ENCODE peak calls at places on chromosome 17, in ten cellular contexts. One of them, this sample, is unnamed.

GRCh38 chr17:2547176-2547575 is 35.5 kb upstream of the METTL16 start:
- DNase-seq in heart right ventricle: no peak
- DNase-seq in progenitor cell of endocrine pancreas: no peak
- DNase-seq in psoas muscle: no peak
- DNase-seq in neural crest cell: no peak
- DNase-seq in AG04450: no peak
- DNase-seq in iPS DF 19.7: no peak
- DNase-seq in NCI-H2081 treated with DMSO at 0.1 percent for 48 hours: no peak
- DNase-seq in thoracic aorta: no peak
- DNase-seq in activated CD8-positive, alpha-beta T cell treated with anti-CD3 and anti-CD28 coated beads, Interleukin-2, amount 10 ng/mL, durations not matched to agents 7 days and 5 days: no peak
- DNase-seq in this sample: no peak

GRCh38 chr17:53892222-53892621 is 69.5 kb downstream of the KIF2B start:
- DNase-seq in heart right ventricle: no peak
- DNase-seq in progenitor cell of endocrine pancreas: no peak
- DNase-seq in psoas muscle: no peak
- DNase-seq in neural crest cell: no peak
- DNase-seq in AG04450: no peak
- DNase-seq in iPS DF 19.7: no peak
- DNase-seq in NCI-H2081 treated with DMSO at 0.1 percent for 48 hours: no peak
- DNase-seq in thoracic aorta: no peak
- DNase-seq in activated CD8-positive, alpha-beta T cell treated with anti-CD3 and anti-CD28 coated beads, Interleukin-2, amount 10 ng/mL, durations not matched to agents 7 days and 5 days: no peak
- DNase-seq in this sample: no peak

GRCh38 chr17:16178836-16179235 is 36.5 kb downstream of the NCOR1 start:
- DNase-seq in heart right ventricle: no peak
- DNase-seq in progenitor cell of endocrine pancreas: no peak
- DNase-seq in psoas muscle: no peak
- DNase-seq in neural crest cell: no peak
- DNase-seq in AG04450: no peak
- DNase-seq in iPS DF 19.7: no peak
- DNase-seq in NCI-H2081 treated with DMSO at 0.1 percent for 48 hours: no peak
- DNase-seq in thoracic aorta: no peak
- DNase-seq in activated CD8-positive, alpha-beta T cell treated with anti-CD3 and anti-CD28 coated beads, Interleukin-2, amount 10 ng/mL, durations not matched to agents 7 days and 5 days: no peak
- DNase-seq in this sample: no peak

GRCh38 chr17:8829036-8829941 is 30.1 kb upstream of the MFSD6L start:
- DNase-seq in heart right ventricle: no peak
- DNase-seq in progenitor cell of endocrine pancreas: no peak
- DNase-seq in psoas muscle: no peak
- DNase-seq in neural crest cell: no peak
- DNase-seq in AG04450: no peak
- DNase-seq in iPS DF 19.7: no peak
- DNase-seq in NCI-H2081 treated with DMSO at 0.1 percent for 48 hours: no peak
- DNase-seq in thoracic aorta: no peak
- DNase-seq in activated CD8-positive, alpha-beta T cell treated with anti-CD3 and anti-CD28 coated beads, Interleukin-2, amount 10 ng/mL, durations not matched to agents 7 days and 5 days: no peak
- DNase-seq in this sample: no peak

GRCh38 chr17:69646729-69647128 is 232.2 kb downstream of the MAP2K6 start:
- DNase-seq in heart right ventricle: no peak
- DNase-seq in progenitor cell of endocrine pancreas: no peak
- DNase-seq in psoas muscle: no peak
- DNase-seq in neural crest cell: no peak
- DNase-seq in AG04450: no peak
- DNase-seq in iPS DF 19.7: no peak
- DNase-seq in NCI-H2081 treated with DMSO at 0.1 percent for 48 hours: no peak
- DNase-seq in thoracic aorta: no peak
- DNase-seq in activated CD8-positive, alpha-beta T cell treated with anti-CD3 and anti-CD28 coated beads, Interleukin-2, amount 10 ng/mL, durations not matched to agents 7 days and 5 days: no peak
- DNase-seq in this sample: no peak

GRCh38 chr17:73191443-73192218 is 1.2 kb upstream of the COG1 start:
- DNase-seq in heart right ventricle: peak
- DNase-seq in progenitor cell of endocrine pancreas: no peak
- DNase-seq in psoas muscle: peak
- DNase-seq in neural crest cell: peak
- DNase-seq in AG04450: peak
- DNase-seq in iPS DF 19.7: no peak
- DNase-seq in NCI-H2081 treated with DMSO at 0.1 percent for 48 hours: peak
- DNase-seq in thoracic aorta: no peak
- DNase-seq in activated CD8-positive, alpha-beta T cell treated with anti-CD3 and anti-CD28 coated beads, Interleukin-2, amount 10 ng/mL, durations not matched to agents 7 days and 5 days: peak
- DNase-seq in this sample: peak

GRCh38 chr17:47692137-47692894 is 1.6 kb upstream of the TBKBP1 start:
- DNase-seq in heart right ventricle: no peak
- DNase-seq in progenitor cell of endocrine pancreas: no peak
- DNase-seq in psoas muscle: no peak
- DNase-seq in neural crest cell: no peak
- DNase-seq in AG04450: no peak
- DNase-seq in iPS DF 19.7: no peak
- DNase-seq in NCI-H2081 treated with DMSO at 0.1 percent for 48 hours: no peak
- DNase-seq in thoracic aorta: no peak
- DNase-seq in activated CD8-positive, alpha-beta T cell treated with anti-CD3 and anti-CD28 coated beads, Interleukin-2, amount 10 ng/mL, durations not matched to agents 7 days and 5 days: no peak
- DNase-seq in this sample: no peak

GRCh38 chr17:79671387-79671752 is 59.4 kb upstream of the ENPP7 start:
- DNase-seq in heart right ventricle: no peak
- DNase-seq in progenitor cell of endocrine pancreas: no peak
- DNase-seq in psoas muscle: no peak
- DNase-seq in neural crest cell: no peak
- DNase-seq in AG04450: no peak
- DNase-seq in iPS DF 19.7: no peak
- DNase-seq in NCI-H2081 treated with DMSO at 0.1 percent for 48 hours: no peak
- DNase-seq in thoracic aorta: no peak
- DNase-seq in activated CD8-positive, alpha-beta T cell treated with anti-CD3 and anti-CD28 coated beads, Interleukin-2, amount 10 ng/mL, durations not matched to agents 7 days and 5 days: no peak
- DNase-seq in this sample: no peak

GRCh38 chr17:5241861-5242671 is 7.4 kb upstream of the SCIMP start:
- DNase-seq in heart right ventricle: no peak
- DNase-seq in progenitor cell of endocrine pancreas: no peak
- DNase-seq in psoas muscle: no peak
- DNase-seq in neural crest cell: no peak
- DNase-seq in AG04450: no peak
- DNase-seq in iPS DF 19.7: no peak
- DNase-seq in NCI-H2081 treated with DMSO at 0.1 percent for 48 hours: no peak
- DNase-seq in thoracic aorta: no peak
- DNase-seq in activated CD8-positive, alpha-beta T cell treated with anti-CD3 and anti-CD28 coated beads, Interleukin-2, amount 10 ng/mL, durations not matched to agents 7 days and 5 days: no peak
- DNase-seq in this sample: peak

GRCh38 chr17:1252203-1252608 is 18.0 kb upstream of the BHLHA9 start:
- DNase-seq in heart right ventricle: peak
- DNase-seq in progenitor cell of endocrine pancreas: no peak
- DNase-seq in psoas muscle: peak
- DNase-seq in neural crest cell: no peak
- DNase-seq in AG04450: no peak
- DNase-seq in iPS DF 19.7: no peak
- DNase-seq in NCI-H2081 treated with DMSO at 0.1 percent for 48 hours: peak
- DNase-seq in thoracic aorta: no peak
- DNase-seq in activated CD8-positive, alpha-beta T cell treated with anti-CD3 and anti-CD28 coated beads, Interleukin-2, amount 10 ng/mL, durations not matched to agents 7 days and 5 days: no peak
- DNase-seq in this sample: no peak

GRCh38 chr17:43673516-43674323 is 12.0 kb upstream of the MEOX1 start:
- DNase-seq in heart right ventricle: peak
- DNase-seq in progenitor cell of endocrine pancreas: peak
- DNase-seq in psoas muscle: peak
- DNase-seq in neural crest cell: peak
- DNase-seq in AG04450: no peak
- DNase-seq in iPS DF 19.7: no peak
- DNase-seq in NCI-H2081 treated with DMSO at 0.1 percent for 48 hours: no peak
- DNase-seq in thoracic aorta: peak
- DNase-seq in activated CD8-positive, alpha-beta T cell treated with anti-CD3 and anti-CD28 coated beads, Interleukin-2, amount 10 ng/mL, durations not matched to agents 7 days and 5 days: peak
- DNase-seq in this sample: peak

GRCh38 chr17:27628376-27628775 is 2.6 kb upstream of the LGALS9 start:
- DNase-seq in heart right ventricle: no peak
- DNase-seq in progenitor cell of endocrine pancreas: no peak
- DNase-seq in psoas muscle: no peak
- DNase-seq in neural crest cell: no peak
- DNase-seq in AG04450: no peak
- DNase-seq in iPS DF 19.7: no peak
- DNase-seq in NCI-H2081 treated with DMSO at 0.1 percent for 48 hours: no peak
- DNase-seq in thoracic aorta: no peak
- DNase-seq in activated CD8-positive, alpha-beta T cell treated with anti-CD3 and anti-CD28 coated beads, Interleukin-2, amount 10 ng/mL, durations not matched to agents 7 days and 5 days: peak
- DNase-seq in this sample: no peak

GRCh38 chr17:81434079-81434478 is 38.8 kb downstream of the BAHCC1 start:
- DNase-seq in heart right ventricle: no peak
- DNase-seq in progenitor cell of endocrine pancreas: no peak
- DNase-seq in psoas muscle: peak
- DNase-seq in neural crest cell: no peak
- DNase-seq in AG04450: no peak
- DNase-seq in iPS DF 19.7: no peak
- DNase-seq in NCI-H2081 treated with DMSO at 0.1 percent for 48 hours: no peak
- DNase-seq in thoracic aorta: no peak
- DNase-seq in activated CD8-positive, alpha-beta T cell treated with anti-CD3 and anti-CD28 coated beads, Interleukin-2, amount 10 ng/mL, durations not matched to agents 7 days and 5 days: no peak
- DNase-seq in this sample: no peak

GRCh38 chr17:77428020-77428781 is 287.4 kb downstream of the SEC14L1 start:
- DNase-seq in heart right ventricle: no peak
- DNase-seq in progenitor cell of endocrine pancreas: no peak
- DNase-seq in psoas muscle: peak
- DNase-seq in neural crest cell: no peak
- DNase-seq in AG04450: no peak
- DNase-seq in iPS DF 19.7: no peak
- DNase-seq in NCI-H2081 treated with DMSO at 0.1 percent for 48 hours: no peak
- DNase-seq in thoracic aorta: no peak
- DNase-seq in activated CD8-positive, alpha-beta T cell treated with anti-CD3 and anti-CD28 coated beads, Interleukin-2, amount 10 ng/mL, durations not matched to agents 7 days and 5 days: no peak
- DNase-seq in this sample: peak

GRCh38 chr17:74746376-74746775 is 2.1 kb upstream of the NHERF1 start:
- DNase-seq in heart right ventricle: no peak
- DNase-seq in progenitor cell of endocrine pancreas: no peak
- DNase-seq in psoas muscle: no peak
- DNase-seq in neural crest cell: no peak
- DNase-seq in AG04450: no peak
- DNase-seq in iPS DF 19.7: no peak
- DNase-seq in NCI-H2081 treated with DMSO at 0.1 percent for 48 hours: no peak
- DNase-seq in thoracic aorta: no peak
- DNase-seq in activated CD8-positive, alpha-beta T cell treated with anti-CD3 and anti-CD28 coated beads, Interleukin-2, amount 10 ng/mL, durations not matched to agents 7 days and 5 days: no peak
- DNase-seq in this sample: no peak

GRCh38 chr17:81016575-81016974 is 18.4 kb upstream of the BAIAP2 start:
- DNase-seq in heart right ventricle: no peak
- DNase-seq in progenitor cell of endocrine pancreas: no peak
- DNase-seq in psoas muscle: no peak
- DNase-seq in neural crest cell: no peak
- DNase-seq in AG04450: no peak
- DNase-seq in iPS DF 19.7: no peak
- DNase-seq in NCI-H2081 treated with DMSO at 0.1 percent for 48 hours: no peak
- DNase-seq in thoracic aorta: no peak
- DNase-seq in activated CD8-positive, alpha-beta T cell treated with anti-CD3 and anti-CD28 coated beads, Interleukin-2, amount 10 ng/mL, durations not matched to agents 7 days and 5 days: no peak
- DNase-seq in this sample: no peak

GRCh38 chr17:58995247-58995940 is 111.3 kb downstream of the TRIM37 start:
- DNase-seq in heart right ventricle: no peak
- DNase-seq in progenitor cell of endocrine pancreas: no peak
- DNase-seq in psoas muscle: no peak
- DNase-seq in neural crest cell: no peak
- DNase-seq in AG04450: no peak
- DNase-seq in iPS DF 19.7: no peak
- DNase-seq in NCI-H2081 treated with DMSO at 0.1 percent for 48 hours: no peak
- DNase-seq in thoracic aorta: no peak
- DNase-seq in activated CD8-positive, alpha-beta T cell treated with anti-CD3 and anti-CD28 coated beads, Interleukin-2, amount 10 ng/mL, durations not matched to agents 7 days and 5 days: no peak
- DNase-seq in this sample: no peak

GRCh38 chr17:35287286-35287811 is 44.5 kb downstream of the SLFN5 start:
- DNase-seq in heart right ventricle: no peak
- DNase-seq in progenitor cell of endocrine pancreas: no peak
- DNase-seq in psoas muscle: no peak
- DNase-seq in neural crest cell: no peak
- DNase-seq in AG04450: no peak
- DNase-seq in iPS DF 19.7: no peak
- DNase-seq in NCI-H2081 treated with DMSO at 0.1 percent for 48 hours: no peak
- DNase-seq in thoracic aorta: no peak
- DNase-seq in activated CD8-positive, alpha-beta T cell treated with anti-CD3 and anti-CD28 coated beads, Interleukin-2, amount 10 ng/mL, durations not matched to agents 7 days and 5 days: no peak
- DNase-seq in this sample: no peak

GRCh38 chr17:8892338-8892690 is 24.8 kb upstream of the PIK3R6 start:
- DNase-seq in heart right ventricle: no peak
- DNase-seq in progenitor cell of endocrine pancreas: no peak
- DNase-seq in psoas muscle: no peak
- DNase-seq in neural crest cell: no peak
- DNase-seq in AG04450: no peak
- DNase-seq in iPS DF 19.7: no peak
- DNase-seq in NCI-H2081 treated with DMSO at 0.1 percent for 48 hours: no peak
- DNase-seq in thoracic aorta: no peak
- DNase-seq in activated CD8-positive, alpha-beta T cell treated with anti-CD3 and anti-CD28 coated beads, Interleukin-2, amount 10 ng/mL, durations not matched to agents 7 days and 5 days: no peak
- DNase-seq in this sample: no peak

GRCh38 chr17:9237661-9238301 is 216.5 kb downstream of the NTN1 start:
- DNase-seq in heart right ventricle: no peak
- DNase-seq in progenitor cell of endocrine pancreas: no peak
- DNase-seq in psoas muscle: no peak
- DNase-seq in neural crest cell: peak
- DNase-seq in AG04450: no peak
- DNase-seq in iPS DF 19.7: no peak
- DNase-seq in NCI-H2081 treated with DMSO at 0.1 percent for 48 hours: no peak
- DNase-seq in thoracic aorta: no peak
- DNase-seq in activated CD8-positive, alpha-beta T cell treated with anti-CD3 and anti-CD28 coated beads, Interleukin-2, amount 10 ng/mL, durations not matched to agents 7 days and 5 days: no peak
- DNase-seq in this sample: no peak

GRCh38 chr17:4934173-4934979 is 2.3 kb downstream of the GP1BA start:
- DNase-seq in heart right ventricle: no peak
- DNase-seq in progenitor cell of endocrine pancreas: no peak
- DNase-seq in psoas muscle: no peak
- DNase-seq in neural crest cell: no peak
- DNase-seq in AG04450: no peak
- DNase-seq in iPS DF 19.7: no peak
- DNase-seq in NCI-H2081 treated with DMSO at 0.1 percent for 48 hours: no peak
- DNase-seq in thoracic aorta: no peak
- DNase-seq in activated CD8-positive, alpha-beta T cell treated with anti-CD3 and anti-CD28 coated beads, Interleukin-2, amount 10 ng/mL, durations not matched to agents 7 days and 5 days: peak
- DNase-seq in this sample: no peak

GRCh38 chr17:67759355-67760171 is 41.8 kb downstream of the NOL11 start:
- DNase-seq in heart right ventricle: peak
- DNase-seq in progenitor cell of endocrine pancreas: no peak
- DNase-seq in psoas muscle: peak
- DNase-seq in neural crest cell: no peak
- DNase-seq in AG04450: peak
- DNase-seq in iPS DF 19.7: no peak
- DNase-seq in NCI-H2081 treated with DMSO at 0.1 percent for 48 hours: no peak
- DNase-seq in thoracic aorta: no peak
- DNase-seq in activated CD8-positive, alpha-beta T cell treated with anti-CD3 and anti-CD28 coated beads, Interleukin-2, amount 10 ng/mL, durations not matched to agents 7 days and 5 days: no peak
- DNase-seq in this sample: peak

GRCh38 chr17:69874220-69874670 is 200.8 kb upstream of the KCNJ16 start:
- DNase-seq in heart right ventricle: no peak
- DNase-seq in progenitor cell of endocrine pancreas: no peak
- DNase-seq in psoas muscle: no peak
- DNase-seq in neural crest cell: no peak
- DNase-seq in AG04450: no peak
- DNase-seq in iPS DF 19.7: no peak
- DNase-seq in NCI-H2081 treated with DMSO at 0.1 percent for 48 hours: no peak
- DNase-seq in thoracic aorta: no peak
- DNase-seq in activated CD8-positive, alpha-beta T cell treated with anti-CD3 and anti-CD28 coated beads, Interleukin-2, amount 10 ng/mL, durations not matched to agents 7 days and 5 days: no peak
- DNase-seq in this sample: no peak

GRCh38 chr17:19262650-19263620 is 25.8 kb downstream of the EPN2 start:
- DNase-seq in heart right ventricle: no peak
- DNase-seq in progenitor cell of endocrine pancreas: no peak
- DNase-seq in psoas muscle: no peak
- DNase-seq in neural crest cell: no peak
- DNase-seq in AG04450: no peak
- DNase-seq in iPS DF 19.7: no peak
- DNase-seq in NCI-H2081 treated with DMSO at 0.1 percent for 48 hours: no peak
- DNase-seq in thoracic aorta: no peak
- DNase-seq in activated CD8-positive, alpha-beta T cell treated with anti-CD3 and anti-CD28 coated beads, Interleukin-2, amount 10 ng/mL, durations not matched to agents 7 days and 5 days: no peak
- DNase-seq in this sample: no peak

GRCh38 chr17:16479264-16479663 is 12.7 kb downstream of the LRRC75A start:
- DNase-seq in heart right ventricle: no peak
- DNase-seq in progenitor cell of endocrine pancreas: no peak
- DNase-seq in psoas muscle: no peak
- DNase-seq in neural crest cell: no peak
- DNase-seq in AG04450: no peak
- DNase-seq in iPS DF 19.7: no peak
- DNase-seq in NCI-H2081 treated with DMSO at 0.1 percent for 48 hours: no peak
- DNase-seq in thoracic aorta: no peak
- DNase-seq in activated CD8-positive, alpha-beta T cell treated with anti-CD3 and anti-CD28 coated beads, Interleukin-2, amount 10 ng/mL, durations not matched to agents 7 days and 5 days: no peak
- DNase-seq in this sample: no peak

GRCh38 chr17:21019976-21020575 is 22.7 kb downstream of the USP22 start:
- DNase-seq in heart right ventricle: no peak
- DNase-seq in progenitor cell of endocrine pancreas: no peak
- DNase-seq in psoas muscle: peak
- DNase-seq in neural crest cell: no peak
- DNase-seq in AG04450: no peak
- DNase-seq in iPS DF 19.7: no peak
- DNase-seq in NCI-H2081 treated with DMSO at 0.1 percent for 48 hours: no peak
- DNase-seq in thoracic aorta: no peak
- DNase-seq in activated CD8-positive, alpha-beta T cell treated with anti-CD3 and anti-CD28 coated beads, Interleukin-2, amount 10 ng/mL, durations not matched to agents 7 days and 5 days: peak
- DNase-seq in this sample: peak

GRCh38 chr17:44565866-44566443 is 8.7 kb downstream of the FZD2 start:
- DNase-seq in heart right ventricle: no peak
- DNase-seq in progenitor cell of endocrine pancreas: no peak
- DNase-seq in psoas muscle: no peak
- DNase-seq in neural crest cell: no peak
- DNase-seq in AG04450: no peak
- DNase-seq in iPS DF 19.7: no peak
- DNase-seq in NCI-H2081 treated with DMSO at 0.1 percent for 48 hours: no peak
- DNase-seq in thoracic aorta: no peak
- DNase-seq in activated CD8-positive, alpha-beta T cell treated with anti-CD3 and anti-CD28 coated beads, Interleukin-2, amount 10 ng/mL, durations not matched to agents 7 days and 5 days: no peak
- DNase-seq in this sample: no peak

GRCh38 chr17:12342609-12343248 is 322.1 kb downstream of the MAP2K4 start:
- DNase-seq in heart right ventricle: no peak
- DNase-seq in progenitor cell of endocrine pancreas: no peak
- DNase-seq in psoas muscle: no peak
- DNase-seq in neural crest cell: peak
- DNase-seq in AG04450: no peak
- DNase-seq in iPS DF 19.7: peak
- DNase-seq in NCI-H2081 treated with DMSO at 0.1 percent for 48 hours: no peak
- DNase-seq in thoracic aorta: no peak
- DNase-seq in activated CD8-positive, alpha-beta T cell treated with anti-CD3 and anti-CD28 coated beads, Interleukin-2, amount 10 ng/mL, durations not matched to agents 7 days and 5 days: no peak
- DNase-seq in this sample: peak

This sample was measured in OCI-LY7.